ENCODE peak calls at places on chromosome 1, in nine cellular contexts. J is coronary artery, K is dorsolateral prefrontal cortex, E is fibroblast of the aortic adventitia, F is HFF-Myc, I is AG04450, O is astrocyte of the spinal cord, L is pancreas, S is mucosa of descending colon. N is an unnamed sample.

GRCh38 chr1:157470276-157470675 is 82.0 kb downstream of the FCRL5 start:
- DNase-seq in O (no peak), I (no peak), F (no peak), J (no peak), L (no peak), S (no peak), K (no peak), E (no peak), N (no peak)

GRCh38 chr1:30329802-30330557 is 393.4 kb downstream of the MATN1 start:
- DNase-seq in S (no peak), F (no peak), K (no peak), O (no peak), E (no peak), J (no peak), I (no peak), L (no peak), N (no peak)

GRCh38 chr1:96206451-96206850 is 515.1 kb upstream of the PTBP2 start:
- DNase-seq in E (no peak), S (no peak), F (no peak), K (no peak), L (no peak), I (no peak), J (no peak), O (no peak), N (no peak)

GRCh38 chr1:14303011-14303410 is 295.5 kb upstream of the KAZN start:
- DNase-seq in F (no peak), S (no peak), J (no peak), O (no peak), K (no peak), I (no peak), L (no peak), E (no peak), N (no peak)

GRCh38 chr1:25694591-25695007 is 78.0 kb downstream of the MAN1C1 start:
- DNase-seq in J (no peak), O (no peak), S (no peak), F (no peak), K (no peak), I (no peak), E (peak), L (no peak), N (no peak)

GRCh38 chr1:198024782-198025181 is 107.6 kb downstream of the LHX9 start:
- DNase-seq in F (no peak), O (peak), L (no peak), S (no peak), I (no peak), J (no peak), K (no peak), E (no peak), N (no peak)

GRCh38 chr1:59730759-59731478 is 83.8 kb upstream of the HOOK1 start:
- DNase-seq in I (peak), F (peak), S (peak), O (peak), E (peak), J (peak), L (peak), K (no peak), N (peak)

GRCh38 chr1:226308166-226308722 is 720 bp downstream of the LIN9 start:
- DNase-seq in L (peak), I (no peak), S (no peak), K (peak), J (no peak), O (peak), E (no peak), F (no peak), N (no peak)

GRCh38 chr1:221268295-221268694 is 389.1 kb downstream of the HLX start:
- DNase-seq in E (peak), L (no peak), J (no peak), I (peak), K (no peak), O (peak), F (peak), S (no peak), N (peak)

GRCh38 chr1:25037174-25038074 is 107.3 kb upstream of the RUNX3 start:
- DNase-seq in K (no peak), L (no peak), F (no peak), J (no peak), E (peak), I (no peak), O (peak), S (peak), N (no peak)

GRCh38 chr1:81113688-81114087 is 687.0 kb upstream of the ADGRL2 start:
- DNase-seq in L (no peak), K (no peak), E (peak), J (no peak), S (no peak), F (no peak), O (peak), I (no peak), N (peak)

GRCh38 chr1:245858683-245859509 is 648.2 kb downstream of the SMYD3 start:
- DNase-seq in F (no peak), L (no peak), S (no peak), J (no peak), I (no peak), K (no peak), O (no peak), E (peak), N (no peak)
- H3K4me3 ChIP-seq in F (no peak), L (no peak), S (no peak), J (no peak), I (no peak), K (no peak), O (no peak), E (no peak), N (no peak)

GRCh38 chr1:47444578-47445465 is 7.0 kb downstream of the FOXD2 start:
- DNase-seq in F (no peak), J (no peak), I (no peak), K (no peak), L (no peak), E (no peak), S (peak), O (no peak), N (no peak)
- H3K4me3 ChIP-seq in F (peak), J (peak), I (peak), K (peak), L (peak), E (no peak), S (no peak), O (peak), N (no peak)

DNA sequence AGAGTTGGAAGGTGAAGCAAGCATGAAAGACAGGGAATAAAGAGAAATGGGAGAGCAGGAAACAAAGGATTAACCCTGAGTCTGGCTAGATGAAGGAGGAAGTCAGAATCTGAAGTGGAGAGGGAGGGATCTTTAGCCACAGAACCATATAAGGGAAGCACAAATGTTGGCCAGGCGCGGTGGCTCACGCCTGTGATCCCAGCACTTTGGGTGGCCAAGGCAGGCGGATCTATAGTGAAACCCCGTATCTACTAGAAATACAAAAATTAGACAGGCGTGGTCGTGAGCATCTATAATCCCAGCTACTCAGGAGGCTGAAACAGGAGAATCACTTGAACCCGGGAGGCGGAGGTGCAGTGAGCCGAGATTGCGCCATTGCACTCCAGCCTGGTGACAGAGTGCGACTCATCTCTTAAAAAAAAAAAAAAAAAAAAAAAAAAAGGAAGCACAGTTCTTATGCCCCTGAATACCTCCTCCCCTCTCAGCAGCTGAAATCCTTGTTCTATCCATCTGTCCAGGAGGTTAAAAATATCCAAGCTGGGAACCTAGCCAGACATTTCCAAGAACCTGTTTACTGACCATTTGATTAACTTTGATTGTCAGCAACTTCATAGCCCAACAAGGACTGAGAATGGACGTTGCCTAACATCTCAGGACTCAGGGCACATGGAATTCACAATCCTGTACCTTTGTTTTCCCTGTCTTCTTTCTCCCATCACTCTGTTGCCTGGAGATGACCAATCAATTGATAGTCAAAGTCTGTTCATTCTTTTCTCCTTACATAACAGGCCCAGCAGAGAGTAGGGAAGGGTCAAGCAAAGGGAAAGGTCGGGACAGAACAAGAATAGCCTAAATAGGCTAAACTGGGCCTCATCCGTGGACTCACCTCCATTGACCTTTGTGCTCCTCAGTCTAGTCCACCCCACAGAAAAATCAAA is 10.6 kb downstream of the TXNIP start:
- DNase-seq in F (no peak), I (no peak), O (peak), S (peak), L (peak), K (peak), J (peak), E (peak), N (no peak)
- H3K4me3 ChIP-seq in F (no peak), I (no peak), O (no peak), S (no peak), L (no peak), K (peak), J (peak), E (no peak), N (no peak)

DNA sequence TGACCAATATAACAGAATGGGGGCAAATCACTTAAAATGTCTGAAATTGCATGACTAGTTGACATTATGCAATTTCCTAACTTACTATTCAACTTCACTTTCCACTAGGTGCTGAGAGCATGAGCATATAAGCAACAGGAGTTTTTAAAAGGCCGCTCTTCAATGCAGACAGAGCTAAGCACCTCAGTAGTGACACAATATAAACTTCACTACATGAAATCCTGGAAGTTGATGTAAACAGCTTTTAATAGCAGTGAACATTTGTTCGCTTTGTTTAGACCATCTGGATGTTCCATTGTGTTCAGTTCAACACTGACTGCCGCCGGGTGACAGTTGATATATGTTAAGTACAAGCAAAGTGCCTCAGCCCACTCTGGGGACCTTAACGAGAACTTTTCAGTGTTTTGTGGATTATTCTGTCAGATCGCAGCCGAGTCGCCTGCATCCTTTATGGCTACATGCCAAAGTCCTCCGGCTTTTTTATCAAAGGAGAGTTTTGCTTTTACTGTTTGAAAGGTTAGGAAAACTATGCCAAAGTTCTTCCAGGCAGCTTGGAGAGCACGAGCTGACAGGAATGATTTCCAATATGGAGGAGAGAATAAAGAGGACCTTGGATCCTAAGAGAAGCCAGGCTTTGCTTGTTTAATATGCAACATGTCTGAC is 167.3 kb downstream of the ZNF281 start:
- DNase-seq in O (no peak), I (no peak), E (peak), J (no peak), S (no peak), K (no peak), L (no peak), F (no peak), N (no peak)
- H3K4me3 ChIP-seq in O (peak), I (peak), E (no peak), J (no peak), S (no peak), K (peak), L (no peak), F (peak), N (no peak)

DNA sequence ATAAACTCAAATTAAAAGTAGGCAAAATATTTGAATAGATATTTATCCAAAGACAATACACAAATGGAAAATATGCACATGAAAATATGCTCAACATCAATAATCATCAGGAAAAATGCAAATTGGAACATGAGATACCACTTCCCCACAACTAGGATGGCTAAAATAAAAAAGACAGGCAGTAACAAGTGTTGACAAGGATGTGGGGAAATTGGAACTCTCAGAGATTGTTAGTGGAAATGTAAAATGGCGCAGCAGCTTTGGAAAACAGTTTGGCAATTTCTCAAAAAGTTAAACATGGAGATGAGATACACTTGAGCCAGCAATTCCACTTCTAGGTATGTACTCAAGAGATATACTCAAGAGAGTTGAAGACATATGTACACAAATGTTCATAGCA is 48.8 kb downstream of the NAV1 start:
- DNase-seq in I (no peak), J (no peak), O (no peak), S (no peak), F (no peak), E (no peak), K (no peak), L (no peak), N (no peak)
- H3K4me3 ChIP-seq in I (no peak), J (no peak), O (no peak), S (no peak), F (no peak), E (no peak), K (no peak), L (no peak), N (no peak)

GRCh38 chr1:10788592-10789006 is 7.8 kb downstream of the CASZ1 start:
- DNase-seq in E (no peak), O (no peak), S (peak), L (peak), K (peak), I (no peak), J (no peak), F (no peak), N (no peak)

GRCh38 chr1:10789392-10790154 is 6.9 kb downstream of the CASZ1 start:
- DNase-seq in L (no peak), S (no peak), K (no peak), O (no peak), I (no peak), J (no peak), E (no peak), F (no peak), N (no peak)

GRCh38 chr1:10793129-10793651 is 3.3 kb downstream of the CASZ1 start:
- DNase-seq in O (peak), I (no peak), F (no peak), J (no peak), K (no peak), E (peak), S (peak), L (no peak), N (no peak)

GRCh38 chr1:10790155-10790707 is 6.2 kb downstream of the CASZ1 start:
- DNase-seq in E (no peak), S (no peak), L (no peak), I (no peak), J (no peak), F (no peak), K (no peak), O (no peak), N (no peak)

DNA sequence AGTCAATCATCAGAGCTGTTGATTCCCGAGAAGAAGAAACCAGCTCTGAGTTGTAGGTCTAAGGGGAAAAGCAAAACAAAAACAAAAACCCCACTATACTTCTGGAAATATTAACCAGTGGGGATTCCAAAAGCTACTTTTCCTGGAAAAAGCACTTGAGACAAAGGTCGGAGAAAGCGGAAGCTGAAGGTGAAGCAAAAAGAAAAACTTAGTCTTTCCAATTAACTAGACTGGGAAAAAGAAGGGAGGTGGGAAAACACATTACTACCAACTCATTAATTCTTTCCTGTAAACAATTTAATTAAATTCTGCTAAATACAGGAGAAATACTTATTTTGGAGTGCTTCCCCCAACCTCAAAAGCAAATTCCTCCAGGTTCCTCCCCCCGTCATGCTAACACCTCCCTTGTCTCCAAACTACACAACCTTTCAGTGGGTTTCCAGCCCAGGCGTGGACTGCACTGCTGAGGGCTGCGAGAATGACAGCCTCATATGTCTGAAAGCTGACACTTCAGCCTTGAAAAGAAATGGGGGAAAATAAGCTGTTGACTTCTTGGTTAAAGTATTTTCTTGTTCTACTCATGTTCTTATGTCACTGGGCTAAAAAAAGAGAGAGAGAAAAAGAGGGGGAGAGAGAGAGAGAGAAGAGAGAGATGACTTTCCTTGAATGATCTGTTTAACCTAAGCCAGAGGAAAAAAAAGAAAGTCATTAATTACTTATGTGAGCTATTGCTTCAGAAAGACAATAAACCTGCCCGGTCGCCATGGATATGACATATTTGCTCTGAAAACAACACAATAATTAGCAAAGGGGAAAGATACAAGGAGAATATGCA is 5.1 kb downstream of the CASZ1 start:
- DNase-seq in K (no peak), F (no peak), L (no peak), O (no peak), S (no peak), E (no peak), I (no peak), J (no peak), N (no peak)
- H3K4me3 ChIP-seq in K (no peak), F (no peak), L (no peak), O (no peak), S (no peak), E (no peak), I (no peak), J (no peak), N (no peak)

GRCh38 chr1:22712502-22713271 is 2.0 kb downstream of the EPHB2 start:
- DNase-seq in E (peak), O (peak), F (peak), I (no peak), S (peak), K (no peak), J (no peak), L (no peak), N (no peak)
- H3K4me3 ChIP-seq in E (peak), O (peak), F (peak), I (peak), S (no peak), K (peak), J (peak), L (no peak), N (no peak)

DNA sequence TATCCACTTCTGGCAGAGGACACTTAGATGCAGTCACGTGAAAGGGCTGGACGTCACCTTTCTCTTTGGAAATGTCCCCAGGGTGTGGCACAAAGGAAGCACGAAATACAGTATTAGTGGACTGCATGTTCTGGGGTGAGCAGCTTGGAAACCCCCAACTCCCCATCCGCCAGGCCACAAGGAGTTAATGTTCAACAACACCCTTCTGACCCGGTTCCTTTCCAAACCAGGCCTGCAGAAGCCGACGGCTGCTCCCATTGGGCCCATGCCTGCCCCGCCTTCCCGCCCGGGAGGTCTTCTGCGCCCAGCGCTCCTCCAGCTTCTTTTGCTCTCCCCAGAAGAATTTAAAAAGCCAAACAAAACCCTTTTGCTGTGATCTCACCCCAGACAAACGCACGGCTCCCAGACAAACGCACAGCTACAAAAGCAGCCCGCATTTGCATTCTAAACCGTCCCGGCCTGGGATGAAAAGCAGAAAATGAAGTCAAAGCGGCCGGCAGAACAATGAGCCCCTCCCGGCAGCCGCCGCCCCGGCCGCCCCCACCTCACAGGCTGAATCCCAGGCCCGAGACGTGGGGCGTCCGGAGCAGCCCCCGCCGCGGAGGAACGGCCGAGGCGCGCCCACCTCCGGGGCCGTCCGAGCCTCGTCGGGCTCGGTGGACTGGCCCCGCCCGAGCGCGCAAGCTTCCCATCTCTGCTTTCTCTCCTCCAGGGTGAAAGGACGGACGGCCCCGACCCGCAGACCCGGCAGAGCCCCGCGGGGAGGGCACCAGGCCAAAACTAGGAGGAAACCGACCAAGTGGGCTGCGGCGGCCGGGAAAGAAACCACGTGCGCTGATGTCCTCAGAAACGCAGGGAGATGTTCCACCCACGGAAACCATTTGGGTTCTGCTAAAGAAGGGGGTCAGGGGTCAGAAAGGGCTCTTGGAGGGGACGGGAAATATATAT is 101.9 kb downstream of the PLPP3 start:
- DNase-seq in J (peak), O (peak), K (peak), L (peak), E (peak), S (peak), F (no peak), I (peak), N (no peak)
- H3K4me3 ChIP-seq in J (peak), O (peak), K (peak), L (peak), E (peak), S (no peak), F (peak), I (peak), N (peak)

DNA sequence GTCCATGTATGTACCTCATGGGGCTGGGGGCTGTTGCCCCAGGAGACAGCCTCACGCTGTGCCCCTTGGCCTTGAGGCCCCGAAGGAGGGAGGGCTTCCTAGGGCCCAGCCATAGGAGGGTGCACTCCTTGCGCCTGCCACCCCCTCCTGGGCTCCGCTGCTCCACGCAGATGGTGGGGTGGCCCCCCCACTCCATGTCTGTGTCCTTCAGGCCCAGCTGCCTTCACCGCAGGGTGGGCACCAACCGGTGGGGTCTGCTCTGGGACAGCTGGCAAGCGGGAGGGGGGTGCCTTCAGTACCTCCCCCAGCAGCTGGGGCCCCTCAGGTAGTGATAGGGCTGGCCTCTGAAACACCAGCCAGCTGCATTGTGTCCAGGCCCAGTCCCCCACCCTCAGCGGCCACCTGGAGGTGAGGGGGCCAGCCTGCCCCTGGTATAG is 309 bp downstream of the GJC2 start:
- DNase-seq in S (no peak), L (no peak), I (no peak), K (no peak), J (no peak), E (no peak), F (no peak), O (no peak), N (no peak)
- H3K4me3 ChIP-seq in S (no peak), L (no peak), I (peak), K (peak), J (peak), E (peak), F (peak), O (no peak), N (no peak)

GRCh38 chr1:204756349-204756748 is 70.8 kb upstream of the LRRN2 start:
- DNase-seq in L (no peak), E (no peak), F (no peak), O (no peak), K (no peak), S (no peak), J (peak), I (no peak), N (no peak)
- H3K4me3 ChIP-seq in L (no peak), E (no peak), F (no peak), O (no peak), K (no peak), S (no peak), J (no peak), I (no peak), N (no peak)